ENCODE peak calls at places on chromosomes 12 and 14, in ten cellular contexts. One of them, this sample, is unnamed.

GRCh38 chr14:72779679-72780078 is 114.2 kb downstream of the DPF3 start:
- DNase-seq in esophagus muscularis mucosa: peak
- DNase-seq in NCI-H146: no peak
- DNase-seq in activated T-helper 1 cell treated with Interleukin-2 at 50 U/mL for 16 hours: no peak
- DNase-seq in EH: no peak
- DNase-seq in Calu3: no peak
- DNase-seq in GM19239: no peak
- DNase-seq in stimulated activated CD4-positive, alpha-beta T cell treated with anti-CD3 and anti-CD28 coated beads, TNF-alpha, amount 100 ng/mL, for 1 hour: no peak
- DNase-seq in NCI-H2081: no peak
- DNase-seq in renal cortical epithelial cell: no peak
- DNase-seq in this sample: no peak

GRCh38 chr14:58815046-58815701 is 177.4 kb downstream of the DACT1 start:
- DNase-seq in Calu3: no peak
- DNase-seq in renal cortical epithelial cell: no peak
- DNase-seq in EH: peak
- DNase-seq in GM19239: no peak
- DNase-seq in esophagus muscularis mucosa: no peak
- DNase-seq in NCI-H2081: no peak
- DNase-seq in NCI-H146: peak
- DNase-seq in stimulated activated CD4-positive, alpha-beta T cell treated with anti-CD3 and anti-CD28 coated beads, TNF-alpha, amount 100 ng/mL, for 1 hour: no peak
- DNase-seq in activated T-helper 1 cell treated with Interleukin-2 at 50 U/mL for 16 hours: no peak
- DNase-seq in this sample: no peak

GRCh38 chr14:24130380-24130716 is at the start of gene FITM1:
- DNase-seq in NCI-H146: no peak
- DNase-seq in stimulated activated CD4-positive, alpha-beta T cell treated with anti-CD3 and anti-CD28 coated beads, TNF-alpha, amount 100 ng/mL, for 1 hour: no peak
- DNase-seq in esophagus muscularis mucosa: no peak
- DNase-seq in Calu3: no peak
- DNase-seq in NCI-H2081: no peak
- DNase-seq in GM19239: no peak
- DNase-seq in EH: no peak
- DNase-seq in activated T-helper 1 cell treated with Interleukin-2 at 50 U/mL for 16 hours: no peak
- DNase-seq in renal cortical epithelial cell: peak
- DNase-seq in this sample: no peak

GRCh38 chr14:102421366-102422057 is 58.8 kb downstream of the TECPR2 start:
- DNase-seq in EH: no peak
- DNase-seq in GM19239: no peak
- DNase-seq in renal cortical epithelial cell: no peak
- DNase-seq in Calu3: no peak
- DNase-seq in activated T-helper 1 cell treated with Interleukin-2 at 50 U/mL for 16 hours: no peak
- DNase-seq in NCI-H146: no peak
- DNase-seq in NCI-H2081: no peak
- DNase-seq in esophagus muscularis mucosa: no peak
- DNase-seq in stimulated activated CD4-positive, alpha-beta T cell treated with anti-CD3 and anti-CD28 coated beads, TNF-alpha, amount 100 ng/mL, for 1 hour: no peak
- DNase-seq in this sample: no peak

GRCh38 chr12:113443030-113443539 is 20.9 kb downstream of the SDSL start:
- DNase-seq in NCI-H2081: no peak
- DNase-seq in esophagus muscularis mucosa: no peak
- DNase-seq in EH: no peak
- DNase-seq in stimulated activated CD4-positive, alpha-beta T cell treated with anti-CD3 and anti-CD28 coated beads, TNF-alpha, amount 100 ng/mL, for 1 hour: no peak
- DNase-seq in activated T-helper 1 cell treated with Interleukin-2 at 50 U/mL for 16 hours: no peak
- DNase-seq in Calu3: no peak
- DNase-seq in GM19239: no peak
- DNase-seq in renal cortical epithelial cell: no peak
- DNase-seq in NCI-H146: no peak
- DNase-seq in this sample: no peak

GRCh38 chr14:102749393-102749792 is 27.9 kb upstream of the TRAF3 start:
- DNase-seq in NCI-H2081: no peak
- DNase-seq in esophagus muscularis mucosa: no peak
- DNase-seq in activated T-helper 1 cell treated with Interleukin-2 at 50 U/mL for 16 hours: no peak
- DNase-seq in renal cortical epithelial cell: no peak
- DNase-seq in GM19239: no peak
- DNase-seq in EH: no peak
- DNase-seq in NCI-H146: no peak
- DNase-seq in Calu3: no peak
- DNase-seq in stimulated activated CD4-positive, alpha-beta T cell treated with anti-CD3 and anti-CD28 coated beads, TNF-alpha, amount 100 ng/mL, for 1 hour: no peak
- DNase-seq in this sample: no peak

GRCh38 chr12:120529641-120530314 is 820 bp upstream of the COQ5 start:
- DNase-seq in EH: peak
- DNase-seq in Calu3: peak
- DNase-seq in stimulated activated CD4-positive, alpha-beta T cell treated with anti-CD3 and anti-CD28 coated beads, TNF-alpha, amount 100 ng/mL, for 1 hour: no peak
- DNase-seq in esophagus muscularis mucosa: no peak
- DNase-seq in activated T-helper 1 cell treated with Interleukin-2 at 50 U/mL for 16 hours: no peak
- DNase-seq in NCI-H146: peak
- DNase-seq in renal cortical epithelial cell: peak
- DNase-seq in NCI-H2081: peak
- DNase-seq in GM19239: no peak
- DNase-seq in this sample: no peak

GRCh38 chr12:26523708-26524150 is 309.3 kb downstream of the ITPR2 start:
- DNase-seq in activated T-helper 1 cell treated with Interleukin-2 at 50 U/mL for 16 hours: no peak
- DNase-seq in NCI-H2081: peak
- DNase-seq in stimulated activated CD4-positive, alpha-beta T cell treated with anti-CD3 and anti-CD28 coated beads, TNF-alpha, amount 100 ng/mL, for 1 hour: no peak
- DNase-seq in renal cortical epithelial cell: peak
- DNase-seq in esophagus muscularis mucosa: peak
- DNase-seq in GM19239: no peak
- DNase-seq in EH: peak
- DNase-seq in Calu3: peak
- DNase-seq in NCI-H146: no peak
- DNase-seq in this sample: peak

GRCh38 chr14:76113691-76114090 is 38.0 kb upstream of the GPATCH2L start:
- DNase-seq in GM19239: no peak
- DNase-seq in EH: no peak
- DNase-seq in esophagus muscularis mucosa: no peak
- DNase-seq in renal cortical epithelial cell: no peak
- DNase-seq in Calu3: no peak
- DNase-seq in NCI-H2081: no peak
- DNase-seq in activated T-helper 1 cell treated with Interleukin-2 at 50 U/mL for 16 hours: no peak
- DNase-seq in NCI-H146: no peak
- DNase-seq in stimulated activated CD4-positive, alpha-beta T cell treated with anti-CD3 and anti-CD28 coated beads, TNF-alpha, amount 100 ng/mL, for 1 hour: no peak
- DNase-seq in this sample: no peak

GRCh38 chr14:35883677-35884293 is 57.6 kb downstream of the BRMS1L start:
- DNase-seq in activated T-helper 1 cell treated with Interleukin-2 at 50 U/mL for 16 hours: no peak
- DNase-seq in GM19239: no peak
- DNase-seq in renal cortical epithelial cell: peak
- DNase-seq in EH: peak
- DNase-seq in esophagus muscularis mucosa: no peak
- DNase-seq in Calu3: peak
- DNase-seq in NCI-H2081: peak
- DNase-seq in NCI-H146: peak
- DNase-seq in stimulated activated CD4-positive, alpha-beta T cell treated with anti-CD3 and anti-CD28 coated beads, TNF-alpha, amount 100 ng/mL, for 1 hour: no peak
- DNase-seq in this sample: no peak

GRCh38 chr12:120230326-120230973 is 29.5 kb upstream of the RPLP0 start:
- DNase-seq in renal cortical epithelial cell: peak
- DNase-seq in Calu3: peak
- DNase-seq in GM19239: no peak
- DNase-seq in EH: peak
- DNase-seq in esophagus muscularis mucosa: no peak
- DNase-seq in NCI-H146: no peak
- DNase-seq in activated T-helper 1 cell treated with Interleukin-2 at 50 U/mL for 16 hours: no peak
- DNase-seq in NCI-H2081: no peak
- DNase-seq in stimulated activated CD4-positive, alpha-beta T cell treated with anti-CD3 and anti-CD28 coated beads, TNF-alpha, amount 100 ng/mL, for 1 hour: no peak
- DNase-seq in this sample: no peak

GRCh38 chr12:1131811-1132224 is 140.8 kb downstream of the ERC1 start:
- DNase-seq in GM19239: no peak
- DNase-seq in NCI-H2081: no peak
- DNase-seq in renal cortical epithelial cell: no peak
- DNase-seq in activated T-helper 1 cell treated with Interleukin-2 at 50 U/mL for 16 hours: no peak
- DNase-seq in esophagus muscularis mucosa: no peak
- DNase-seq in stimulated activated CD4-positive, alpha-beta T cell treated with anti-CD3 and anti-CD28 coated beads, TNF-alpha, amount 100 ng/mL, for 1 hour: no peak
- DNase-seq in Calu3: peak
- DNase-seq in EH: no peak
- DNase-seq in NCI-H146: no peak
- DNase-seq in this sample: no peak

GRCh38 chr14:96130854-96131253 is 73.8 kb upstream of the BDKRB2 start:
- DNase-seq in renal cortical epithelial cell: peak
- DNase-seq in esophagus muscularis mucosa: peak
- DNase-seq in GM19239: no peak
- DNase-seq in activated T-helper 1 cell treated with Interleukin-2 at 50 U/mL for 16 hours: no peak
- DNase-seq in NCI-H146: no peak
- DNase-seq in EH: peak
- DNase-seq in NCI-H2081: no peak
- DNase-seq in Calu3: no peak
- DNase-seq in stimulated activated CD4-positive, alpha-beta T cell treated with anti-CD3 and anti-CD28 coated beads, TNF-alpha, amount 100 ng/mL, for 1 hour: no peak
- DNase-seq in this sample: no peak

GRCh38 chr14:85319998-85320397 is 209.9 kb upstream of the FLRT2 start:
- DNase-seq in GM19239: no peak
- DNase-seq in stimulated activated CD4-positive, alpha-beta T cell treated with anti-CD3 and anti-CD28 coated beads, TNF-alpha, amount 100 ng/mL, for 1 hour: no peak
- DNase-seq in renal cortical epithelial cell: peak
- DNase-seq in esophagus muscularis mucosa: no peak
- DNase-seq in activated T-helper 1 cell treated with Interleukin-2 at 50 U/mL for 16 hours: no peak
- DNase-seq in Calu3: no peak
- DNase-seq in EH: peak
- DNase-seq in NCI-H146: no peak
- DNase-seq in NCI-H2081: no peak
- DNase-seq in this sample: no peak

GRCh38 chr12:126807312-126807711 is 1459.7 kb upstream of the TMEM132C start:
- DNase-seq in Calu3: no peak
- DNase-seq in stimulated activated CD4-positive, alpha-beta T cell treated with anti-CD3 and anti-CD28 coated beads, TNF-alpha, amount 100 ng/mL, for 1 hour: no peak
- DNase-seq in NCI-H146: no peak
- DNase-seq in activated T-helper 1 cell treated with Interleukin-2 at 50 U/mL for 16 hours: no peak
- DNase-seq in GM19239: no peak
- DNase-seq in esophagus muscularis mucosa: no peak
- DNase-seq in NCI-H2081: no peak
- DNase-seq in renal cortical epithelial cell: no peak
- DNase-seq in EH: no peak
- DNase-seq in this sample: no peak

GRCh38 chr12:124915249-124916236 is 1.1 kb upstream of the UBC start:
- DNase-seq in NCI-H146: no peak
- DNase-seq in NCI-H2081: no peak
- DNase-seq in Calu3: peak
- DNase-seq in stimulated activated CD4-positive, alpha-beta T cell treated with anti-CD3 and anti-CD28 coated beads, TNF-alpha, amount 100 ng/mL, for 1 hour: no peak
- DNase-seq in renal cortical epithelial cell: no peak
- DNase-seq in GM19239: no peak
- DNase-seq in EH: peak
- DNase-seq in esophagus muscularis mucosa: no peak
- DNase-seq in activated T-helper 1 cell treated with Interleukin-2 at 50 U/mL for 16 hours: no peak
- DNase-seq in this sample: no peak

GRCh38 chr14:67268456-67269115 is 27.4 kb downstream of the PALS1 start:
- DNase-seq in NCI-H146: no peak
- DNase-seq in stimulated activated CD4-positive, alpha-beta T cell treated with anti-CD3 and anti-CD28 coated beads, TNF-alpha, amount 100 ng/mL, for 1 hour: no peak
- DNase-seq in renal cortical epithelial cell: no peak
- DNase-seq in Calu3: no peak
- DNase-seq in GM19239: no peak
- DNase-seq in NCI-H2081: no peak
- DNase-seq in EH: no peak
- DNase-seq in activated T-helper 1 cell treated with Interleukin-2 at 50 U/mL for 16 hours: no peak
- DNase-seq in esophagus muscularis mucosa: no peak
- DNase-seq in this sample: no peak

GRCh38 chr14:29242755-29243340 is 476.3 kb downstream of the FOXG1 start:
- DNase-seq in stimulated activated CD4-positive, alpha-beta T cell treated with anti-CD3 and anti-CD28 coated beads, TNF-alpha, amount 100 ng/mL, for 1 hour: no peak
- DNase-seq in activated T-helper 1 cell treated with Interleukin-2 at 50 U/mL for 16 hours: no peak
- DNase-seq in NCI-H2081: peak
- DNase-seq in renal cortical epithelial cell: peak
- DNase-seq in esophagus muscularis mucosa: no peak
- DNase-seq in GM19239: no peak
- DNase-seq in NCI-H146: peak
- DNase-seq in Calu3: no peak
- DNase-seq in EH: peak
- DNase-seq in this sample: no peak

GRCh38 chr14:51328942-51329350 is 88.9 kb downstream of the TMX1 start:
- DNase-seq in Calu3: no peak
- DNase-seq in EH: peak
- DNase-seq in stimulated activated CD4-positive, alpha-beta T cell treated with anti-CD3 and anti-CD28 coated beads, TNF-alpha, amount 100 ng/mL, for 1 hour: no peak
- DNase-seq in GM19239: no peak
- DNase-seq in renal cortical epithelial cell: no peak
- DNase-seq in NCI-H2081: no peak
- DNase-seq in NCI-H146: no peak
- DNase-seq in esophagus muscularis mucosa: no peak
- DNase-seq in activated T-helper 1 cell treated with Interleukin-2 at 50 U/mL for 16 hours: no peak
- DNase-seq in this sample: no peak

GRCh38 chr14:85350667-85351066 is 179.3 kb upstream of the FLRT2 start:
- DNase-seq in esophagus muscularis mucosa: no peak
- DNase-seq in stimulated activated CD4-positive, alpha-beta T cell treated with anti-CD3 and anti-CD28 coated beads, TNF-alpha, amount 100 ng/mL, for 1 hour: no peak
- DNase-seq in activated T-helper 1 cell treated with Interleukin-2 at 50 U/mL for 16 hours: no peak
- DNase-seq in renal cortical epithelial cell: no peak
- DNase-seq in NCI-H146: no peak
- DNase-seq in GM19239: no peak
- DNase-seq in NCI-H2081: no peak
- DNase-seq in Calu3: no peak
- DNase-seq in EH: no peak
- DNase-seq in this sample: no peak

GRCh38 chr12:66050283-66050576 is 80.3 kb downstream of the LLPH start:
- DNase-seq in EH: no peak
- DNase-seq in NCI-H146: no peak
- DNase-seq in renal cortical epithelial cell: no peak
- DNase-seq in activated T-helper 1 cell treated with Interleukin-2 at 50 U/mL for 16 hours: no peak
- DNase-seq in stimulated activated CD4-positive, alpha-beta T cell treated with anti-CD3 and anti-CD28 coated beads, TNF-alpha, amount 100 ng/mL, for 1 hour: no peak
- DNase-seq in GM19239: no peak
- DNase-seq in esophagus muscularis mucosa: no peak
- DNase-seq in Calu3: no peak
- DNase-seq in NCI-H2081: no peak
- DNase-seq in this sample: no peak

GRCh38 chr12:122862872-122863701 is 27.8 kb downstream of the HIP1R start:
- DNase-seq in esophagus muscularis mucosa: no peak
- DNase-seq in activated T-helper 1 cell treated with Interleukin-2 at 50 U/mL for 16 hours: no peak
- DNase-seq in GM19239: no peak
- DNase-seq in EH: no peak
- DNase-seq in stimulated activated CD4-positive, alpha-beta T cell treated with anti-CD3 and anti-CD28 coated beads, TNF-alpha, amount 100 ng/mL, for 1 hour: no peak
- DNase-seq in Calu3: peak
- DNase-seq in renal cortical epithelial cell: no peak
- DNase-seq in NCI-H2081: peak
- DNase-seq in NCI-H146: no peak
- DNase-seq in this sample: no peak

GRCh38 chr12:31471823-31472222 is 119.1 kb downstream of the DENND5B start:
- DNase-seq in EH: peak
- DNase-seq in activated T-helper 1 cell treated with Interleukin-2 at 50 U/mL for 16 hours: no peak
- DNase-seq in Calu3: no peak
- DNase-seq in NCI-H2081: no peak
- DNase-seq in renal cortical epithelial cell: no peak
- DNase-seq in NCI-H146: no peak
- DNase-seq in stimulated activated CD4-positive, alpha-beta T cell treated with anti-CD3 and anti-CD28 coated beads, TNF-alpha, amount 100 ng/mL, for 1 hour: no peak
- DNase-seq in GM19239: no peak
- DNase-seq in esophagus muscularis mucosa: no peak
- DNase-seq in this sample: no peak

GRCh38 chr14:49173765-49174373 is 412.3 kb downstream of the RPS29 start:
- DNase-seq in EH: peak
- DNase-seq in esophagus muscularis mucosa: no peak
- DNase-seq in renal cortical epithelial cell: peak
- DNase-seq in Calu3: peak
- DNase-seq in stimulated activated CD4-positive, alpha-beta T cell treated with anti-CD3 and anti-CD28 coated beads, TNF-alpha, amount 100 ng/mL, for 1 hour: no peak
- DNase-seq in GM19239: peak
- DNase-seq in NCI-H146: peak
- DNase-seq in NCI-H2081: peak
- DNase-seq in activated T-helper 1 cell treated with Interleukin-2 at 50 U/mL for 16 hours: no peak
- DNase-seq in this sample: peak

GRCh38 chr12:106644335-106645073 is 61.7 kb downstream of the RFX4 start:
- DNase-seq in NCI-H146: no peak
- DNase-seq in NCI-H2081: no peak
- DNase-seq in renal cortical epithelial cell: no peak
- DNase-seq in esophagus muscularis mucosa: peak
- DNase-seq in activated T-helper 1 cell treated with Interleukin-2 at 50 U/mL for 16 hours: no peak
- DNase-seq in Calu3: no peak
- DNase-seq in EH: no peak
- DNase-seq in stimulated activated CD4-positive, alpha-beta T cell treated with anti-CD3 and anti-CD28 coated beads, TNF-alpha, amount 100 ng/mL, for 1 hour: no peak
- DNase-seq in GM19239: no peak
- DNase-seq in this sample: no peak

GRCh38 chr14:96103075-96103474 is 63.9 kb downstream of the C14orf132 start:
- DNase-seq in Calu3: no peak
- DNase-seq in stimulated activated CD4-positive, alpha-beta T cell treated with anti-CD3 and anti-CD28 coated beads, TNF-alpha, amount 100 ng/mL, for 1 hour: no peak
- DNase-seq in EH: no peak
- DNase-seq in esophagus muscularis mucosa: no peak
- DNase-seq in NCI-H146: no peak
- DNase-seq in renal cortical epithelial cell: no peak
- DNase-seq in activated T-helper 1 cell treated with Interleukin-2 at 50 U/mL for 16 hours: no peak
- DNase-seq in NCI-H2081: no peak
- DNase-seq in GM19239: no peak
- DNase-seq in this sample: no peak

GRCh38 chr14:105300542-105301102 is at the start of gene BRF1:
- DNase-seq in NCI-H146: peak
- DNase-seq in NCI-H2081: peak
- DNase-seq in EH: peak
- DNase-seq in activated T-helper 1 cell treated with Interleukin-2 at 50 U/mL for 16 hours: peak
- DNase-seq in GM19239: peak
- DNase-seq in stimulated activated CD4-positive, alpha-beta T cell treated with anti-CD3 and anti-CD28 coated beads, TNF-alpha, amount 100 ng/mL, for 1 hour: peak
- DNase-seq in Calu3: peak
- DNase-seq in esophagus muscularis mucosa: peak
- DNase-seq in renal cortical epithelial cell: peak
- DNase-seq in this sample: peak

GRCh38 chr14:37597538-37598084 is 2.2 kb downstream of the TTC6 start:
- DNase-seq in renal cortical epithelial cell: no peak
- DNase-seq in Calu3: no peak
- DNase-seq in NCI-H146: peak
- DNase-seq in activated T-helper 1 cell treated with Interleukin-2 at 50 U/mL for 16 hours: no peak
- DNase-seq in esophagus muscularis mucosa: no peak
- DNase-seq in stimulated activated CD4-positive, alpha-beta T cell treated with anti-CD3 and anti-CD28 coated beads, TNF-alpha, amount 100 ng/mL, for 1 hour: no peak
- DNase-seq in GM19239: no peak
- DNase-seq in EH: no peak
- DNase-seq in NCI-H2081: peak
- DNase-seq in this sample: no peak

This sample was measured in NCI-H1048.